ENCODE peak calls at places on chromosomes 5 and 9, in five cellular contexts. Y, J, V, Q and B are unnamed samples.

GRCh38 chr9:69121155-69122085 is 52.7 kb upstream of the TJP2 start:
- DNase-seq in Y (peak), J (no peak), V (peak), Q (peak), B (no peak)

GRCh38 chr5:157602505-157602904 is 26.9 kb upstream of the ADAM19 start:
- DNase-seq in Y (no peak), J (no peak), V (no peak), Q (no peak), B (no peak)

GRCh38 chr5:53480474-53481353 is at the start of gene FST:
- DNase-seq in Y (peak), J (no peak), V (no peak), Q (peak), B (no peak)

GRCh38 chr5:55187370-55187769 is 14.4 kb upstream of the CDC20B start:
- DNase-seq in Y (peak), J (no peak), V (no peak), Q (no peak), B (no peak)

GRCh38 chr9:137297966-137298365 is 4.1 kb downstream of the NRARP start:
- DNase-seq in Y (no peak), J (no peak), V (no peak), Q (no peak), B (no peak)

GRCh38 chr5:177094224-177095087 is 7.7 kb downstream of the FGFR4 start:
- DNase-seq in Y (peak), J (no peak), V (peak), Q (no peak), B (no peak)

GRCh38 chr5:58582004-58582403 is 871 bp upstream of the RAB3C start:
- DNase-seq in Y (peak), J (no peak), V (no peak), Q (peak), B (no peak)

GRCh38 chr5:79464695-79465332 is 49.1 kb downstream of the HOMER1 start:
- DNase-seq in Y (peak), J (no peak), V (peak), Q (no peak), B (no peak)

GRCh38 chr5:151881626-151882225 is 42.9 kb downstream of the GLRA1 start:
- DNase-seq in Y (peak), J (no peak), V (no peak), Q (no peak), B (no peak)

GRCh38 chr5:119083679-119084078 is 12.8 kb downstream of the DMXL1 start:
- DNase-seq in Y (no peak), J (no peak), V (no peak), Q (no peak), B (no peak)

GRCh38 chr9:128026255-128027165 is 40.6 kb downstream of the NAIF1 start:
- DNase-seq in Y (no peak), J (no peak), V (no peak), Q (no peak), B (no peak)

GRCh38 chr5:115840825-115841224 is 540 bp downstream of the ATG12 start:
- DNase-seq in Y (no peak), J (no peak), V (no peak), Q (no peak), B (no peak)

GRCh38 chr9:88660611-88661010 is 125.6 kb downstream of the NXNL2 start:
- DNase-seq in Y (peak), J (no peak), V (peak), Q (no peak), B (no peak)

GRCh38 chr9:26723486-26723885 is 169.1 kb downstream of the CAAP1 start:
- DNase-seq in Y (peak), J (no peak), V (peak), Q (no peak), B (no peak)

GRCh38 chr9:136658849-136659535 is 3.7 kb upstream of the EGFL7 start:
- DNase-seq in Y (no peak), J (no peak), V (no peak), Q (no peak), B (no peak)

GRCh38 chr5:42948961-42949347 is 91.2 kb downstream of the ANXA2R start:
- DNase-seq in Y (no peak), J (no peak), V (no peak), Q (no peak), B (no peak)

GRCh38 chr5:33556330-33557328 is 115.9 kb downstream of the TARS1 start:
- DNase-seq in Y (no peak), J (no peak), V (no peak), Q (no peak), B (no peak)

GRCh38 chr5:109468737-109469420 is 59.1 kb upstream of the PJA2 start:
- DNase-seq in Y (peak), J (peak), V (peak), Q (peak), B (peak)

GRCh38 chr5:132365213-132365612 is 4.3 kb upstream of the SLC22A5 start:
- DNase-seq in Y (no peak), J (no peak), V (peak), Q (no peak), B (no peak)

GRCh38 chr9:93301291-93301811 is 117.4 kb downstream of the WNK2 start:
- DNase-seq in Y (no peak), J (no peak), V (no peak), Q (no peak), B (no peak)

DNA sequence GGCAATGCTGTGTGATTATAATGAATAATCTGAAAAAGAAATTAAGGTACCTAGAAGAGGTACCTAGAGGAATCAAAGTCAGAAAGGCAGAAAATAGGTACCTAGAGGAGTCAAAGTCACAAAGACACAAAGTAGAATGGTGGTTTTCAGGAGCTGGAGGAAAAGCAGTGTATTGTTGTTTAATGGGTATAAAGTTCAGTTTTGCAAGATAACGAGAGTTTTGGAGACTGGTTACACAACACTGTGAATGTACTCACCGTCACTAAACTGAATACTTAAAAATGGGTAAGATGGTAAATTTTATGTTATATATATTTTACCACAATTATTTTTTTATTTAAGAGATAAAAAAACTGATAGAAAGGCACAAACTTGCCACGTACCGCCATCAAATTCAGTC is 57.0 kb downstream of the FBXL17 start:
- DNase-seq in Y (no peak), J (no peak), V (no peak), Q (no peak), B (no peak)
- TF ChIP-seq CTCF in Y (no peak), J (no peak), V (no peak), Q (no peak), B (no peak)

GRCh38 chr5:10157085-10157669 is 92.5 kb downstream of the ATPSCKMT start:
- DNase-seq in Y (peak), J (no peak), V (no peak), Q (no peak), B (no peak)

GRCh38 chr5:10161778-10162177 is 87.9 kb downstream of the ATPSCKMT start:
- DNase-seq in Y (peak), J (no peak), V (no peak), Q (no peak), B (no peak)

GRCh38 chr5:10153394-10153793 is 96.3 kb downstream of the ATPSCKMT start:
- DNase-seq in Y (no peak), J (no peak), V (no peak), Q (no peak), B (no peak)

GRCh38 chr5:10162468-10162867 is 87.2 kb downstream of the ATPSCKMT start:
- DNase-seq in Y (peak), J (no peak), V (no peak), Q (no peak), B (no peak)

GRCh38 chr5:10158886-10159285 is 90.8 kb downstream of the ATPSCKMT start:
- DNase-seq in Y (no peak), J (no peak), V (no peak), Q (no peak), B (no peak)
- TF ChIP-seq CTCF in Y (peak), J (no peak), V (no peak), Q (no peak), B (no peak)

GRCh38 chr9:38441347-38442085 is 17.3 kb upstream of the IGFBPL1 start:
- DNase-seq in Y (no peak), J (no peak), V (no peak), Q (no peak), B (no peak)
- TF ChIP-seq CTCF in Y (no peak), J (no peak), V (no peak), Q (no peak), B (no peak)

GRCh38 chr5:122313001-122313402 is 965 bp downstream of the SNCAIP start:
- DNase-seq in Y (peak), J (no peak), V (peak), Q (peak), B (no peak)
- TF ChIP-seq CTCF in Y (no peak), J (no peak), V (no peak), Q (no peak), B (no peak)